ENCODE peak calls at places on chromosomes 3 and 15, in ten cellular contexts. E is activated T-cell treated with anti-CD3 and anti-CD28 coated beads for 4 hours; F is RPMI7951; H is stimulated activated CD8-positive, alpha-beta memory T cell treated with anti-CD3 and anti-CD28 coated beads, Interleukin-7, amount 100 ng/mL, for 1 hour; B is EH; V is mammary epithelial cell; Z is H9; K is amniotic stem cell; S is Karpas-422; I is cerebellar nuclear complex. T is an unnamed sample.

GRCh38 chr15:95761742-95762141 is 568.8 kb upstream of the NR2F2 start:
- DNase-seq in I (no peak), S (no peak), V (no peak), K (no peak), H (no peak), Z (no peak), B (no peak), E (no peak), F (no peak), T (no peak)

GRCh38 chr3:154684440-154684839 is 254.4 kb upstream of the GPR149 start:
- DNase-seq in S (no peak), H (no peak), V (no peak), E (no peak), I (no peak), F (no peak), K (no peak), Z (peak; percentile 34), B (no peak), T (no peak)

GRCh38 chr3:45546636-45547201 is 47.8 kb upstream of the LIMD1 start:
- DNase-seq in B (no peak), Z (peak; percentile 61), V (no peak), S (peak; percentile 79), K (no peak), H (no peak), I (no peak), E (no peak), F (no peak), T (no peak)

GRCh38 chr3:17473761-17474160 is 268.7 kb downstream of the TBC1D5 start:
- DNase-seq in B (peak; percentile 13), V (no peak), I (no peak), K (no peak), E (no peak), F (no peak), H (no peak), S (no peak), Z (no peak), T (no peak)

GRCh38 chr3:13019243-13019701 is 54.0 kb downstream of the IQSEC1 start:
- DNase-seq in V (peak; percentile 3), B (peak; percentile 86), F (peak; percentile 87), Z (peak; percentile 92), E (no peak), I (no peak), K (peak; percentile 18), S (no peak), H (no peak), T (no peak)

GRCh38 chr15:74375303-74375693 is 7.9 kb upstream of the CYP11A1 start:
- DNase-seq in H (peak; percentile 73), Z (peak; percentile 77), K (no peak), I (no peak), F (peak; percentile 79), E (peak; percentile 85), S (peak; percentile 97), V (peak; percentile 79), B (peak; percentile 78), T (no peak)

GRCh38 chr3:76554717-76555116 is 485.2 kb upstream of the ROBO2 start:
- DNase-seq in Z (no peak), S (no peak), E (no peak), V (no peak), B (peak; percentile 3), F (no peak), I (no peak), H (no peak), K (peak; percentile 31), T (no peak)

GRCh38 chr3:29065211-29065785 is 215.6 kb upstream of the RBMS3 start:
- DNase-seq in F (peak; percentile 96), B (peak; percentile 98), S (no peak), K (peak; percentile 93), E (no peak), V (peak; percentile 99), I (no peak), Z (peak; percentile 58), H (no peak), T (peak; percentile 98)

GRCh38 chr15:59364238-59364637 is 8.4 kb downstream of the MYO1E start:
- DNase-seq in H (no peak), V (no peak), I (no peak), B (peak; percentile 28), K (no peak), E (no peak), S (no peak), F (no peak), Z (no peak), T (no peak)

GRCh38 chr15:101651753-101652097 is 456 bp downstream of the TM2D3 start:
- DNase-seq in E (no peak), K (no peak), H (no peak), B (no peak), F (no peak), I (no peak), S (peak; percentile 84), V (peak; percentile 43), Z (no peak), T (no peak)

GRCh38 chr15:41561777-41562145 is 2.7 kb downstream of the TYRO3 start:
- DNase-seq in B (peak; percentile 25), V (no peak), Z (peak; percentile 75), K (no peak), S (no peak), H (no peak), E (no peak), F (no peak), I (no peak), T (no peak)

GRCh38 chr3:64741344-64741743 is 53.5 kb upstream of the ADAMTS9 start:
- DNase-seq in B (no peak), Z (no peak), H (no peak), F (no peak), S (no peak), V (no peak), E (no peak), I (no peak), K (no peak), T (no peak)

GRCh38 chr3:113270096-113270495 is 58.7 kb downstream of the BOC start:
- DNase-seq in F (no peak), Z (no peak), V (no peak), B (no peak), I (no peak), S (no peak), H (no peak), E (no peak), K (no peak), T (no peak)

GRCh38 chr15:52010633-52011595 is 8.1 kb upstream of the MAPK6 start:
- DNase-seq in V (peak; percentile 94), E (no peak), B (peak; percentile 84), K (peak; percentile 45), Z (no peak), S (no peak), H (no peak), F (peak; percentile 90), I (no peak), T (peak; percentile 95)

GRCh38 chr3:128309026-128309425 is 155.7 kb downstream of the EEFSEC start:
- DNase-seq in E (no peak), Z (peak; percentile 18), I (no peak), S (no peak), V (no peak), H (no peak), K (no peak), F (no peak), B (no peak), T (no peak)

GRCh38 chr15:74333662-74334061 is 33.8 kb downstream of the CYP11A1 start:
- DNase-seq in Z (no peak), B (no peak), K (no peak), I (no peak), S (no peak), V (peak; percentile 60), F (no peak), H (no peak), E (no peak), T (no peak)

GRCh38 chr15:47485419-47485818 is 231.9 kb upstream of the SEMA6D start:
- DNase-seq in Z (no peak), B (no peak), K (no peak), F (no peak), H (no peak), I (no peak), E (no peak), V (no peak), S (no peak), T (no peak)

GRCh38 chr3:17057316-17057715 is 172.6 kb downstream of the PLCL2 start:
- DNase-seq in E (no peak), I (no peak), V (no peak), F (no peak), S (no peak), K (peak; percentile 65), Z (no peak), B (peak; percentile 85), H (no peak), T (no peak)

GRCh38 chr3:174581551-174581950 is 277.6 kb upstream of the NAALADL2 start:
- DNase-seq in F (no peak), H (no peak), V (no peak), I (no peak), Z (no peak), K (no peak), B (peak; percentile 4), S (no peak), E (no peak), T (no peak)